ENCODE peak calls at places on chromosomes 12 and 14, in seven cellular contexts. One of them, this sample, is unnamed. For H3K4me1, the result is how much of the 10 kb centered on the place peaks cover.

GRCh38 chr12:104933128-104933527 is 25.0 kb downstream of the SLC41A2 start:
- DNase-seq in transverse colon: no peak
- DNase-seq in cardiac muscle cell: no peak
- DNase-seq in GM23338: no peak
- DNase-seq in mesendoderm: no peak
- DNase-seq in OCI-LY7: no peak
- DNase-seq in psoas muscle: no peak
- DNase-seq in this sample: no peak

GRCh38 chr12:114673169-114673833 is 10.7 kb downstream of the TBX3 start:
- DNase-seq in transverse colon: no peak
- DNase-seq in cardiac muscle cell: peak
- DNase-seq in GM23338: peak
- DNase-seq in mesendoderm: peak
- DNase-seq in OCI-LY7: no peak
- DNase-seq in psoas muscle: no peak
- DNase-seq in this sample: no peak

GRCh38 chr12:105640780-105641179 is 310.3 kb downstream of the C12orf75 start:
- DNase-seq in transverse colon: no peak
- DNase-seq in cardiac muscle cell: no peak
- DNase-seq in GM23338: no peak
- DNase-seq in mesendoderm: peak
- DNase-seq in OCI-LY7: no peak
- DNase-seq in psoas muscle: no peak
- DNase-seq in this sample: no peak

GRCh38 chr12:57515934-57516541 is 4.3 kb downstream of the DDIT3 start:
- DNase-seq in transverse colon: no peak
- DNase-seq in cardiac muscle cell: no peak
- DNase-seq in GM23338: no peak
- DNase-seq in mesendoderm: no peak
- DNase-seq in OCI-LY7: no peak
- DNase-seq in psoas muscle: no peak
- DNase-seq in this sample: no peak

GRCh38 chr14:105041841-105042765 is 21.2 kb upstream of the CDCA4 start:
- DNase-seq in transverse colon: no peak
- DNase-seq in cardiac muscle cell: no peak
- DNase-seq in GM23338: no peak
- DNase-seq in mesendoderm: no peak
- DNase-seq in OCI-LY7: no peak
- DNase-seq in psoas muscle: no peak
- DNase-seq in this sample: no peak

GRCh38 chr14:101595887-101596721 is 34.8 kb downstream of the DIO3 start:
- DNase-seq in transverse colon: peak
- DNase-seq in cardiac muscle cell: no peak
- DNase-seq in GM23338: no peak
- DNase-seq in mesendoderm: peak
- DNase-seq in OCI-LY7: peak
- DNase-seq in psoas muscle: no peak
- DNase-seq in this sample: peak

GRCh38 chr12:105852958-105853357 is 285.8 kb downstream of the NUAK1 start:
- DNase-seq in transverse colon: no peak
- DNase-seq in cardiac muscle cell: no peak
- DNase-seq in GM23338: no peak
- DNase-seq in mesendoderm: no peak
- DNase-seq in OCI-LY7: no peak
- DNase-seq in psoas muscle: peak
- DNase-seq in this sample: no peak

GRCh38 chr12:72036393-72036792 is 97.7 kb downstream of the TPH2 start:
- DNase-seq in transverse colon: no peak
- DNase-seq in cardiac muscle cell: no peak
- DNase-seq in GM23338: no peak
- DNase-seq in mesendoderm: no peak
- DNase-seq in OCI-LY7: no peak
- DNase-seq in psoas muscle: no peak
- DNase-seq in this sample: no peak

GRCh38 chr14:62662811-62663477 is 382.3 kb downstream of the KCNH5 start:
- DNase-seq in transverse colon: no peak
- DNase-seq in cardiac muscle cell: peak
- DNase-seq in GM23338: peak
- DNase-seq in mesendoderm: peak
- DNase-seq in OCI-LY7: no peak
- DNase-seq in psoas muscle: no peak
- DNase-seq in this sample: no peak

GRCh38 chr12:59030415-59030814 is 110.1 kb upstream of the LRIG3 start:
- DNase-seq in transverse colon: peak
- DNase-seq in cardiac muscle cell: no peak
- DNase-seq in GM23338: no peak
- DNase-seq in mesendoderm: no peak
- DNase-seq in OCI-LY7: no peak
- DNase-seq in psoas muscle: no peak
- DNase-seq in this sample: no peak

GRCh38 chr14:105118646-105119409 is 49.7 kb downstream of the JAG2 start:
- DNase-seq in transverse colon: no peak
- DNase-seq in cardiac muscle cell: no peak
- DNase-seq in GM23338: no peak
- DNase-seq in mesendoderm: no peak
- DNase-seq in OCI-LY7: no peak
- DNase-seq in psoas muscle: no peak
- DNase-seq in this sample: no peak

GRCh38 chr12:6917491-6918231 is 3.3 kb downstream of the ENO2 start:
- DNase-seq in transverse colon: no peak
- DNase-seq in cardiac muscle cell: no peak
- DNase-seq in GM23338: peak
- DNase-seq in mesendoderm: peak
- DNase-seq in OCI-LY7: no peak
- DNase-seq in psoas muscle: no peak
- DNase-seq in this sample: no peak

GRCh38 chr12:132559652-132560420 is 50.5 kb downstream of the LRCOL1 start:
- DNase-seq in transverse colon: peak
- DNase-seq in cardiac muscle cell: peak
- DNase-seq in GM23338: peak
- DNase-seq in mesendoderm: peak
- DNase-seq in OCI-LY7: peak
- DNase-seq in psoas muscle: peak
- DNase-seq in this sample: peak

GRCh38 chr14:50985124-50985815 is 41.0 kb upstream of the PYGL start:
- DNase-seq in transverse colon: no peak
- DNase-seq in cardiac muscle cell: no peak
- DNase-seq in GM23338: no peak
- DNase-seq in mesendoderm: no peak
- DNase-seq in OCI-LY7: no peak
- DNase-seq in psoas muscle: no peak
- DNase-seq in this sample: no peak
- H3K4me3 ChIP-seq in transverse colon: no peak
- H3K4me3 ChIP-seq in cardiac muscle cell: no peak
- H3K4me3 ChIP-seq in GM23338: peak
- H3K4me3 ChIP-seq in mesendoderm: no peak
- H3K4me3 ChIP-seq in OCI-LY7: no peak
- H3K4me3 ChIP-seq in psoas muscle: no peak
- H3K4me3 ChIP-seq in this sample: no peak

GRCh38 chr12:24537241-24537860 is 411.6 kb downstream of the BCAT1 start:
- DNase-seq in transverse colon: no peak
- DNase-seq in cardiac muscle cell: peak
- DNase-seq in GM23338: no peak
- DNase-seq in mesendoderm: no peak
- DNase-seq in OCI-LY7: no peak
- DNase-seq in psoas muscle: no peak
- DNase-seq in this sample: no peak
- H3K27ac ChIP-seq in transverse colon: peak
- H3K27ac ChIP-seq in cardiac muscle cell: no peak
- H3K27ac ChIP-seq in GM23338: no peak
- H3K27ac ChIP-seq in mesendoderm: no peak
- H3K27ac ChIP-seq in OCI-LY7: no peak
- H3K27ac ChIP-seq in psoas muscle: no peak
- H3K27ac ChIP-seq in this sample: no peak

DNA sequence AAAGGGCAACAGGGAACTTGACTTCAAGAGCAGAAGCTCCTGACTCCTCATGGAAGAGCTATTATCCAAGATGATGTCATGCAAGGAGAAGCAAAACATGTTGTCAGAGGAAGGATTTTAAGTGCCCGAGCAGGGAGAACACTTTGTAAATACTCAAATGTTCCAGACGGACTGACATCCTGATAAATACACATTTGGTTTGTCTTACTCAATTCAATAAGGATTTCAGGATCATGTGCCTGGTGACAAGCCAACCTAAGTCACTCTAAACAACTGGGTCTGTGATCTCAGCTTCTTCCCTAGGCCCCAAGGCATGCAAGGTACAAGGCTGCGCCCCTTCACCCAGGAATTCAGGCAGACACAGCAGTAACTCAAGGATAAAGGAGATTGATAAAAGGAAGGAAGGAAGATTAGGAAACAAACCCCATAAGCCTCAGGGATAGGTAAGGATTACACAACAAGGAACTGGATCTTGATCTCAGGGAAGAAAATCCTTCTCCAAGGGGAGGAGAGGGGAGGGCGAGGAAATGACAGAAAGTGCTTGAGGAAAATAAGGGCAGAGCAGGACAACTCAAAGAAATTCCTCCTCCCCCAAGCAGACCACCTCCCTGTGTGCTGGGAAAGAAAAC is 26.9 kb upstream of the CEBPE start:
- DNase-seq in transverse colon: no peak
- DNase-seq in cardiac muscle cell: no peak
- DNase-seq in GM23338: no peak
- DNase-seq in mesendoderm: no peak
- DNase-seq in OCI-LY7: no peak
- DNase-seq in psoas muscle: no peak
- DNase-seq in this sample: no peak
- H3K4me1 ChIP-seq in transverse colon: under half
- H3K4me1 ChIP-seq in cardiac muscle cell: under half
- H3K4me1 ChIP-seq in GM23338: under half
- H3K4me1 ChIP-seq in mesendoderm: under half
- H3K4me1 ChIP-seq in OCI-LY7: under half
- H3K4me1 ChIP-seq in psoas muscle: half or more
- H3K4me1 ChIP-seq in this sample: under half

DNA sequence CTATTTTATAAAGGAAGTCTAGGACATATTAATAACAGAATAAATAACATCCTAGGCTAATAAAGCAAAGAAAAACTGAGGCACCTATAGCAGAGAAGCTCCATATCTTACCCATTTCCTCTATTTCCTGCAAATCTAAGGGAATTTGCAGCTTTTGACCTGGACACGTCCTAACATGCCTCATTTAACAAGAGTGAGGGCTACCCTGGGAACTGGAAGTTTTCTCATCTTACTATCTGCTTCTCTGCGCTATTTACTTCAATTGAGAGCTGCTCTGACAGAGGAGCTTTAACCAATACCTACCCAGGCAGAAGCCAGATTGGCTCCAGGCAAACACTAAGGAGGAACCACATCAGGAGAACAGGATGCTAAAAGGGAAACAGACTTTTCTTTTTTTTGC is 5.7 kb downstream of the YBX3 start:
- DNase-seq in transverse colon: no peak
- DNase-seq in cardiac muscle cell: no peak
- DNase-seq in GM23338: peak
- DNase-seq in mesendoderm: peak
- DNase-seq in OCI-LY7: no peak
- DNase-seq in psoas muscle: no peak
- DNase-seq in this sample: no peak
- H3K4me3 ChIP-seq in transverse colon: no peak
- H3K4me3 ChIP-seq in cardiac muscle cell: no peak
- H3K4me3 ChIP-seq in GM23338: no peak
- H3K4me3 ChIP-seq in mesendoderm: no peak
- H3K4me3 ChIP-seq in OCI-LY7: no peak
- H3K4me3 ChIP-seq in psoas muscle: peak
- H3K4me3 ChIP-seq in this sample: no peak

This sample was measured in CD4-positive, CD25-positive, alpha-beta regulatory T cell.